ENCODE peak calls at places on chromosomes 5 and 9, in five cellular contexts. One of them, this sample, is unnamed.

GRCh38 chr9:79023134-79023577 is 548.6 kb upstream of the TLE4 start:
- DNase-seq in psoas muscle: no peak
- DNase-seq in heart left ventricle: no peak
- DNase-seq in hepatocyte: peak
- DNase-seq in AG04450: peak
- DNase-seq in this sample: no peak

GRCh38 chr9:93261735-93262523 is 78.0 kb downstream of the WNK2 start:
- DNase-seq in psoas muscle: no peak
- DNase-seq in heart left ventricle: peak
- DNase-seq in hepatocyte: peak
- DNase-seq in AG04450: no peak
- DNase-seq in this sample: no peak

GRCh38 chr5:65873181-65873580 is 53.2 kb upstream of the ERBIN start:
- DNase-seq in psoas muscle: no peak
- DNase-seq in heart left ventricle: no peak
- DNase-seq in hepatocyte: no peak
- DNase-seq in AG04450: no peak
- DNase-seq in this sample: no peak

GRCh38 chr9:104987743-104988142 is 59.8 kb upstream of the ABCA1 start:
- DNase-seq in psoas muscle: no peak
- DNase-seq in heart left ventricle: no peak
- DNase-seq in hepatocyte: no peak
- DNase-seq in AG04450: no peak
- DNase-seq in this sample: no peak

GRCh38 chr5:177982072-177982727 is 13.8 kb downstream of the PROP1 start:
- DNase-seq in psoas muscle: no peak
- DNase-seq in heart left ventricle: no peak
- DNase-seq in hepatocyte: no peak
- DNase-seq in AG04450: no peak
- DNase-seq in this sample: no peak

GRCh38 chr9:686381-686813 is 155.1 kb upstream of the DMRT1 start:
- DNase-seq in psoas muscle: no peak
- DNase-seq in heart left ventricle: no peak
- DNase-seq in hepatocyte: no peak
- DNase-seq in AG04450: no peak
- DNase-seq in this sample: no peak

GRCh38 chr9:137441289-137441934 is at the start of gene ENTPD8:
- DNase-seq in psoas muscle: peak
- DNase-seq in heart left ventricle: peak
- DNase-seq in hepatocyte: peak
- DNase-seq in AG04450: no peak
- DNase-seq in this sample: no peak

GRCh38 chr9:125878241-125878640 is 131.1 kb downstream of the PBX3 start:
- DNase-seq in psoas muscle: no peak
- DNase-seq in heart left ventricle: no peak
- DNase-seq in hepatocyte: no peak
- DNase-seq in AG04450: no peak
- DNase-seq in this sample: no peak

GRCh38 chr5:175621971-175622370 is 35.9 kb upstream of the HRH2 start:
- DNase-seq in psoas muscle: no peak
- DNase-seq in heart left ventricle: no peak
- DNase-seq in hepatocyte: no peak
- DNase-seq in AG04450: no peak
- DNase-seq in this sample: no peak

GRCh38 chr9:124381073-124381945 is 33.9 kb downstream of the PSMB7 start:
- DNase-seq in psoas muscle: no peak
- DNase-seq in heart left ventricle: no peak
- DNase-seq in hepatocyte: no peak
- DNase-seq in AG04450: no peak
- DNase-seq in this sample: no peak

GRCh38 chr5:96725257-96725656 is 63.1 kb downstream of the CAST start:
- DNase-seq in psoas muscle: no peak
- DNase-seq in heart left ventricle: no peak
- DNase-seq in hepatocyte: no peak
- DNase-seq in AG04450: no peak
- DNase-seq in this sample: no peak
- H3K27ac ChIP-seq in psoas muscle: no peak
- H3K27ac ChIP-seq in heart left ventricle: no peak
- H3K27ac ChIP-seq in hepatocyte: no peak
- H3K27ac ChIP-seq in AG04450: no peak
- H3K27ac ChIP-seq in this sample: no peak

GRCh38 chr5:136079195-136079985 is 50.6 kb downstream of the TGFBI start:
- DNase-seq in psoas muscle: no peak
- DNase-seq in heart left ventricle: no peak
- DNase-seq in hepatocyte: no peak
- DNase-seq in AG04450: no peak
- DNase-seq in this sample: no peak
- H3K4me3 ChIP-seq in psoas muscle: no peak
- H3K4me3 ChIP-seq in heart left ventricle: peak
- H3K4me3 ChIP-seq in hepatocyte: no peak
- H3K4me3 ChIP-seq in AG04450: peak
- H3K4me3 ChIP-seq in this sample: no peak

DNA sequence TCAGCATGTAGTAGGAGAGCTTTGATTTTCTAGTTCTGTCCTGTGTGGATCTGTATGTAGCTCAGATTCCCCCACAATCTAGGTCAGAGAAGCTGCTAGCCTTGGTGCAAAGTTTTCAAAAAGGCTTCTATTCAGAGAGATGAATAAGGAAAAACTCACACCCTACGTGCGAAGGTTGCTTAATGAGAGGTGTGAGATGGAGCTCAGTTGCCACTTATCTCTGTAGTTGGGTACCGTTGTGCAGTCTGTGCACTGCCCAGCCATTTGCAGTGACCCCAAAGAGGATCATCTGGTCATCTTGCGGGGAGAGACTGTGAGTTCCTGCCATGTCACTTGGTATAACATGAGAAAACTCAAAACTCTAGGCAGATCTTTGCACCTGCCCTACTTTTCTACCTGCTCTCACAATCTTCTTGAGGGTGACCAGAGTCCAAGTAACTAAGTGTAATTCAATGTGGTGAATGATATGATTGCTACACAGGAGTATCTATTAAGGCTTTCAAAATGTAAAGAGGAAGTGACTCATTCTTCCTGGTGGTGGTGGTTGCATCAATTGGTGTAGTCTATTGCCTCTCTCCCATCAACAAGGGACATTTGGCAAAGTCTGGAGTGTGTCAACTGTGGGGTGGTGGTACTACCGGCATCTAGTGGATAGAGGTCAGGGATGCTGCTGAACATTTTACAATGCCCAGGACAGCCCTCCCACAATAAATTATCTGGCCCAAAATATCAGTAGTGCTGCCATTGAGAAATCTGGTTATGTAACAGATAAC is 65.2 kb downstream of the TMC1 start:
- DNase-seq in psoas muscle: no peak
- DNase-seq in heart left ventricle: no peak
- DNase-seq in hepatocyte: peak
- DNase-seq in AG04450: peak
- DNase-seq in this sample: no peak
- TF ChIP-seq CTCF in psoas muscle: no peak
- TF ChIP-seq CTCF in heart left ventricle: no peak
- TF ChIP-seq CTCF in hepatocyte: no peak
- TF ChIP-seq CTCF in AG04450: peak
- TF ChIP-seq CTCF in this sample: no peak

GRCh38 chr9:116980582-116980981 is 293.5 kb downstream of the TRIM32 start:
- DNase-seq in psoas muscle: no peak
- DNase-seq in heart left ventricle: no peak
- DNase-seq in hepatocyte: no peak
- DNase-seq in AG04450: no peak
- DNase-seq in this sample: no peak
- H3K27ac ChIP-seq in psoas muscle: no peak
- H3K27ac ChIP-seq in heart left ventricle: no peak
- H3K27ac ChIP-seq in hepatocyte: no peak
- H3K27ac ChIP-seq in AG04450: no peak
- H3K27ac ChIP-seq in this sample: no peak

GRCh38 chr5:59157001-59157527 is 574.2 kb downstream of the RAB3C start:
- DNase-seq in psoas muscle: no peak
- DNase-seq in heart left ventricle: no peak
- DNase-seq in hepatocyte: no peak
- DNase-seq in AG04450: no peak
- DNase-seq in this sample: no peak

GRCh38 chr5:59151162-59151889 is 568.5 kb downstream of the RAB3C start:
- DNase-seq in psoas muscle: no peak
- DNase-seq in heart left ventricle: no peak
- DNase-seq in hepatocyte: peak
- DNase-seq in AG04450: no peak
- DNase-seq in this sample: no peak

GRCh38 chr5:59158165-59158564 is 575.3 kb downstream of the RAB3C start:
- DNase-seq in psoas muscle: no peak
- DNase-seq in heart left ventricle: no peak
- DNase-seq in hepatocyte: no peak
- DNase-seq in AG04450: no peak
- DNase-seq in this sample: no peak

GRCh38 chr5:59149271-59149670 is 566.4 kb downstream of the RAB3C start:
- DNase-seq in psoas muscle: no peak
- DNase-seq in heart left ventricle: no peak
- DNase-seq in hepatocyte: no peak
- DNase-seq in AG04450: no peak
- DNase-seq in this sample: no peak

DNA sequence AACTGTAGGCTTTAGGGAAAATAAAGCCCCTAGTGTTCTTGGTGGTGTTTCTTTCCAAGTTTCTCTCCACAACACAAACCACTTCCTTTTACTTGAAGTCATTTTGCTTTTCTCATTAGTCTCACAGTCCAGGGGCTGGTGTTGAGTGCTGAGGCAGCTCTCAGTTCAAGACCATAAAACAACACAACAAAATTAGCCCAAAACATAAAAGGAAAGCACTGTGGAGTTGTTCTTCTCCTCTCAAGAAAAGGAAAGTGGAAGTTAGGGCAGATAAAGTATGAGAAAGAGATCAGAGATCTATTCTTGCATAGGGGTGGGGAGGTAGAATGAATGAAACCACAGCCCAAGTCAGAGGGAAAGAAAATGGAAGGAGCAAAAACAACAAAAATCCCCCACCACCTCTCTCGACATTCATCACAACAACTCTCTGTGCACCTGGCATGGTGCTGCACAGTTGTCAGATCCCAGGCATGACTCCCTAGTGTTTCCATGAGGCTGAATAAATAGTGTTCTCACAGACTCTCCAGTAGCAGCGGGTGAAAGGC is 569.9 kb downstream of the RAB3C start:
- DNase-seq in psoas muscle: no peak
- DNase-seq in heart left ventricle: no peak
- DNase-seq in hepatocyte: no peak
- DNase-seq in AG04450: no peak
- DNase-seq in this sample: no peak
- H3K4me3 ChIP-seq in psoas muscle: no peak
- H3K4me3 ChIP-seq in heart left ventricle: no peak
- H3K4me3 ChIP-seq in hepatocyte: no peak
- H3K4me3 ChIP-seq in AG04450: no peak
- H3K4me3 ChIP-seq in this sample: no peak

GRCh38 chr5:34929720-34930526 is 564 bp downstream of the DNAJC21 start:
- DNase-seq in psoas muscle: peak
- DNase-seq in heart left ventricle: peak
- DNase-seq in hepatocyte: peak
- DNase-seq in AG04450: no peak
- DNase-seq in this sample: peak
- TF ChIP-seq CTCF in psoas muscle: no peak
- TF ChIP-seq CTCF in heart left ventricle: no peak
- TF ChIP-seq CTCF in hepatocyte: no peak
- TF ChIP-seq CTCF in AG04450: no peak
- TF ChIP-seq CTCF in this sample: no peak